ENCODE peak calls at places on chromosome X, in seven cellular contexts. Z is breast epithelium, L is aorta, P is fibroblast of lung, J is left ventricle myocardium inferior, B is heart left ventricle, F is trophoblast cell. U is an unnamed sample. For H3K9me3, the result is how much of the 10 kb centered on the place peaks cover.

GRCh38 chrX:53288173-53288572 is 6.8 kb upstream of the IQSEC2 start:
- DNase-seq in F (no peak), Z (no peak), L (peak), P (peak), B (peak), J (peak), U (no peak)

GRCh38 chrX:150692296-150692695 is 900 bp upstream of the MTMR1 start:
- DNase-seq in F (no peak), B (no peak), J (no peak), Z (no peak), L (no peak), P (no peak), U (no peak)

GRCh38 chrX:37076983-37077382 is 68.8 kb downstream of the FAM47C start:
- DNase-seq in Z (no peak), P (no peak), B (no peak), F (no peak), L (no peak), J (no peak), U (no peak)

GRCh38 chrX:34848281-34848680 is 94.3 kb upstream of the FAM47B start:
- DNase-seq in P (peak), L (no peak), J (no peak), B (no peak), F (peak), Z (no peak), U (no peak)

GRCh38 chrX:46796574-46797191 is 37.8 kb upstream of the SLC9A7 start:
- DNase-seq in J (peak), F (peak), Z (peak), P (peak), L (peak), B (peak), U (peak)

GRCh38 chrX:19776753-19777152 is 110.6 kb downstream of the SH3KBP1 start:
- DNase-seq in J (no peak), Z (no peak), F (no peak), B (no peak), P (no peak), L (no peak), U (no peak)

GRCh38 chrX:38172596-38172995 is 48.1 kb downstream of the SRPX start:
- DNase-seq in P (no peak), B (no peak), L (no peak), F (peak), Z (no peak), J (no peak), U (no peak)

GRCh38 chrX:136495043-136495442 is 2.3 kb upstream of the HTATSF1 start:
- DNase-seq in B (no peak), P (no peak), F (no peak), J (no peak), Z (no peak), L (no peak), U (no peak)

GRCh38 chrX:66163849-66164401 is at the start of gene HEPH:
- DNase-seq in P (peak), L (no peak), Z (no peak), F (no peak), J (no peak), B (no peak), U (peak)

GRCh38 chrX:118883994-118884393 is 60.4 kb downstream of the ZCCHC12 start:
- DNase-seq in J (no peak), Z (no peak), F (no peak), L (no peak), B (no peak), P (no peak), U (no peak)

GRCh38 chrX:40871385-40872082 is 136.2 kb upstream of the MED14 start:
- DNase-seq in P (peak), B (no peak), F (no peak), J (no peak), L (no peak), Z (no peak), U (no peak)

GRCh38 chrX:47915886-47916493 is 79.3 kb downstream of the ZNF81 start:
- DNase-seq in L (no peak), F (no peak), Z (no peak), J (no peak), P (no peak), B (no peak), U (no peak)
- H3K9me3 ChIP-seq in L (under half), F (under half), Z (under half), J (under half), P (under half), B (under half), U (under half)

GRCh38 chrX:143940119-143940518 is 56.2 kb downstream of the UBE2NL start:
- DNase-seq in Z (no peak), B (no peak), J (no peak), L (no peak), F (no peak), P (no peak), U (no peak)

GRCh38 chrX:143934542-143934941 is 50.7 kb downstream of the UBE2NL start:
- DNase-seq in P (no peak), F (no peak), J (no peak), Z (no peak), B (no peak), L (no peak), U (no peak)
- H3K9me3 ChIP-seq in P (under half), F (under half), J (under half), Z (under half), B (under half), L (under half), U (under half)

GRCh38 chrX:10118530-10118929 is 38.2 kb upstream of the CLCN4 start:
- DNase-seq in B (no peak), F (no peak), P (no peak), L (no peak), J (no peak), Z (no peak), U (no peak)
- H3K9me3 ChIP-seq in B (under half), F (under half), P (under half), L (under half), J (under half), Z (under half), U (under half)

GRCh38 chrX:43448688-43449087 is 207.4 kb upstream of the MAOA start:
- DNase-seq in F (no peak), B (no peak), J (no peak), P (no peak), L (no peak), Z (no peak), U (no peak)

GRCh38 chrX:43456056-43456455 is 200.0 kb upstream of the MAOA start:
- DNase-seq in B (no peak), F (no peak), P (no peak), L (no peak), Z (no peak), J (no peak), U (no peak)

GRCh38 chrX:43446752-43447151 is 209.3 kb upstream of the MAOA start:
- DNase-seq in P (no peak), F (no peak), J (no peak), Z (no peak), B (no peak), L (no peak), U (no peak)

DNA sequence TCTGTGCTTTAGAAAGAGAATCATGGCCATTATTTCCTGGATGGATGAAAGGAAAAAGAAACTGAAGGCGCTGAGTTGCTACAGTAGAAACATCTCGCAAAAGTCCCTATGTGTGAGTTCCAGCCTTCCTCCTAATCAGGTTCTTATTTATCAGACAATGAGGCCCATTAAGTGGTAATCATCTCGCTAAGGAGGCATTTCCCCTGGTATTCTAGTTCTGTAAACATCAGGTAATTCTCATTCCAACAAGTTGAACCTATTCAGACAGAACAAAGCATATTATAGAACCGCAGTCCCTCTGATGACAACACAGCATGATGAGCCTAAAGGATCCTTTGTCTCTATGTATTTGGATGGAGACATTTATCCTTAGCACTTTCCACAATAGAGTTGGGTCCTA is 205.7 kb upstream of the MAOA start:
- DNase-seq in P (no peak), L (no peak), B (no peak), Z (no peak), F (no peak), J (no peak), U (no peak)
- H3K9me3 ChIP-seq in P (under half), L (under half), B (under half), Z (under half), F (under half), J (under half), U (under half)

DNA sequence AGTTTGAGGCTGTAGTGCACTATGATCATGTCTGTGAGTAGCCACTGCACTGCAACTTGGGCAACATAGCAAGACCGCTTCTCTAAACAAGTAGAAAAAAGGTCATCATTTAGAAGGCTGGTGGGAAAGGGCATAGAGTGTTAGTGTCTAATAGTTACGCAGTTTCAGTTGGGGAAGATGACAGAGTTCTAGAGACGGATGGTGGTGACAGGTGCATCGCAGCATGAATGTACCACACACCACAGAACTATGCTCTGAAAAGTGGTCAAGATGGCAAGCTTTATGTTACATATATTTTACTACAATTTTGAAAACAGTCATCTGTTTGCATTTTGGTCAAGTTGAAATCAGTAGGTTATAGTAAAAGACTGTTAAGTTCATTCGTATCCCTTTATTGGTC is 23.7 kb upstream of the CLDN34 start:
- DNase-seq in J (no peak), L (no peak), Z (no peak), F (no peak), B (no peak), P (no peak), U (no peak)
- H3K9me3 ChIP-seq in J (under half), L (under half), Z (under half), F (under half), B (under half), P (under half), U (under half)

GRCh38 chrX:62839596-62839995 is 511.5 kb downstream of the SPIN4 start:
- DNase-seq in F (no peak), J (no peak), Z (no peak), P (no peak), L (no peak), B (no peak), U (no peak)
- H3K9me3 ChIP-seq in F (under half), J (under half), Z (under half), P (under half), L (under half), B (under half), U (under half)

DNA sequence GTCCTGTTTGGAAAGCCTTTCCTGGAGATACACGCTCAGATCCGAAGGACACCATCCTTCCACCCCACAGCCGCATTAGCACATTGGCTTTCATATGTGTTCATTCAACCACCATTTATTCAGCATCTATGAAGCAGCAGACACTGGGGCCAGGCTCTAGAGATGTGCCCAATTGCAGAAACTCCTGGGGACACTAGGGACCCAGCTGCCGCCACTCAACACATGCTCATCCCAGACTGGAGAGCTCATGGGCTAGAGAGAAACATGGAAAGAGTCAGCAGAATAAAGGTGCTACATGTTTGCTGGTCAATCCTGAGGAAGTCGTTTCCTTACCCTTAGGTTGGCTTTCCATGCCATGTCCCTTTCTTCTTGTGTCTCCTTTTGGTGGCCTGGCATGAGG is 7.6 kb downstream of the CTAG1A start:
- DNase-seq in P (no peak), B (no peak), F (no peak), L (no peak), Z (peak), J (no peak), U (no peak)
- H3K9me3 ChIP-seq in P (under half), B (under half), F (under half), L (under half), Z (under half), J (under half), U (under half)

U was measured in transverse colon.